ENCODE peak calls at places on chromosomes 16 and 17, in seven cellular contexts. S is A549, G is heart left ventricle, F is esophagus muscularis mucosa, L is stomach, A is H1, Z is HepG2. Y is an unnamed sample.

GRCh38 chr17:68777856-68778694 is 176.9 kb upstream of the FAM20A start:
- DNase-seq in G (no peak), S (no peak), A (no peak), F (no peak), Z (peak), L (peak), Y (no peak)

GRCh38 chr16:56332464-56333079 is 92.8 kb downstream of the AMFR start:
- DNase-seq in L (peak), A (no peak), G (peak), F (no peak), S (peak), Z (peak), Y (no peak)

GRCh38 chr16:2819939-2820835 is 3.1 kb downstream of the PRSS21 start:
- DNase-seq in L (no peak), S (no peak), G (no peak), A (no peak), F (no peak), Z (no peak), Y (no peak)

GRCh38 chr17:44386182-44386525 is 3.3 kb downstream of the ITGA2B start:
- DNase-seq in F (no peak), S (no peak), G (no peak), L (no peak), Z (no peak), A (no peak), Y (no peak)

GRCh38 chr17:43613911-43614310 is 47.8 kb downstream of the MEOX1 start:
- DNase-seq in A (no peak), F (no peak), L (no peak), S (no peak), Z (no peak), G (no peak), Y (no peak)

GRCh38 chr16:56848955-56849689 is 15.9 kb upstream of the SLC12A3 start:
- DNase-seq in L (no peak), S (no peak), A (no peak), G (no peak), Z (peak), F (no peak), Y (no peak)

GRCh38 chr16:61684566-61684965 is 351.7 kb downstream of the CDH8 start:
- DNase-seq in F (no peak), A (no peak), Z (no peak), L (no peak), G (no peak), S (no peak), Y (no peak)

GRCh38 chr17:79495665-79496064 is 115.2 kb downstream of the RBFOX3 start:
- DNase-seq in L (no peak), G (no peak), A (no peak), S (no peak), F (no peak), Z (no peak), Y (no peak)

GRCh38 chr17:69733171-69734014 is 318.9 kb downstream of the MAP2K6 start:
- DNase-seq in F (no peak), G (no peak), S (peak), Z (no peak), L (no peak), A (no peak), Y (no peak)

GRCh38 chr17:70621593-70621992 is 452.3 kb downstream of the KCNJ2 start:
- DNase-seq in A (no peak), Z (no peak), L (no peak), S (no peak), G (no peak), F (no peak), Y (no peak)

GRCh38 chr16:89198417-89199240 is 1.7 kb downstream of the SLC22A31 start:
- DNase-seq in S (no peak), A (no peak), F (no peak), L (no peak), Z (no peak), G (peak), Y (no peak)

GRCh38 chr17:39014044-39014794 is 47.0 kb upstream of the FBXO47 start:
- DNase-seq in G (no peak), L (no peak), Z (peak), A (no peak), F (no peak), S (no peak), Y (no peak)

GRCh38 chr17:65953316-65954147 is 238.4 kb downstream of the CEP112 start:
- DNase-seq in G (no peak), S (no peak), A (no peak), L (no peak), Z (peak), F (no peak), Y (no peak)

GRCh38 chr16:62036101-62036806 is at the start of gene CDH8:
- DNase-seq in A (no peak), Z (no peak), L (no peak), S (no peak), G (peak), F (no peak), Y (no peak)

GRCh38 chr16:20806168-20807050 is at the start of the genes ERI2 and REXO5:
- DNase-seq in S (peak), F (peak), G (peak), A (peak), Z (peak), L (peak), Y (peak)
- TF ChIP-seq POLR2A in S (peak), F (no peak), G (no peak), A (peak), Z (peak), L (no peak), Y (peak)

DNA sequence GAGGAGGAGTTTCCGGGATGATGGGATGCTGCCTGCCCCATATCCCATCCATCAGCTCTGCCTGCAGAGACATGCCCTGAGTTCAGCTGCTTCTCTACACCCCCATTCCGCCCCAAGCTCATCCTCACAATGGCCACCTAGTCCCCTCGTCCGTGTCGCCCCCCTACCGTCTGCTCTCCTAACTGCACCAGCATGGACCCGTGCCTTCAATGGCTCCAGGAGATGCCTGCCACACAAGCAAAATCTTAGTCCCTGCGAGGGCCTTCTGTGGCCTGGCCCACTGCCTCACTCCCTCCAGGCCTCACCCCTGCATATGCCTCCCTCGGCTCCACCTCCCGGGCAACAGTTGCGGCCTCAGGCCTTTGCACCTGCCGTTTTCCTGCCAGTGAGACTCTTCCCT is 1.8 kb upstream of the TELO2 start:
- DNase-seq in L (no peak), F (no peak), G (no peak), Z (peak), A (no peak), S (no peak), Y (no peak)
- TF ChIP-seq POLR2A in L (no peak), F (no peak), G (no peak), Z (no peak), A (no peak), S (no peak), Y (no peak)

GRCh38 chr17:50133028-50133768 is 3.2 kb upstream of the SAMD14 start:
- DNase-seq in L (no peak), A (no peak), F (no peak), Z (peak), S (no peak), G (peak), Y (no peak)
- TF ChIP-seq POLR2A in L (no peak), A (no peak), F (no peak), Z (peak), S (no peak), G (no peak), Y (peak)

DNA sequence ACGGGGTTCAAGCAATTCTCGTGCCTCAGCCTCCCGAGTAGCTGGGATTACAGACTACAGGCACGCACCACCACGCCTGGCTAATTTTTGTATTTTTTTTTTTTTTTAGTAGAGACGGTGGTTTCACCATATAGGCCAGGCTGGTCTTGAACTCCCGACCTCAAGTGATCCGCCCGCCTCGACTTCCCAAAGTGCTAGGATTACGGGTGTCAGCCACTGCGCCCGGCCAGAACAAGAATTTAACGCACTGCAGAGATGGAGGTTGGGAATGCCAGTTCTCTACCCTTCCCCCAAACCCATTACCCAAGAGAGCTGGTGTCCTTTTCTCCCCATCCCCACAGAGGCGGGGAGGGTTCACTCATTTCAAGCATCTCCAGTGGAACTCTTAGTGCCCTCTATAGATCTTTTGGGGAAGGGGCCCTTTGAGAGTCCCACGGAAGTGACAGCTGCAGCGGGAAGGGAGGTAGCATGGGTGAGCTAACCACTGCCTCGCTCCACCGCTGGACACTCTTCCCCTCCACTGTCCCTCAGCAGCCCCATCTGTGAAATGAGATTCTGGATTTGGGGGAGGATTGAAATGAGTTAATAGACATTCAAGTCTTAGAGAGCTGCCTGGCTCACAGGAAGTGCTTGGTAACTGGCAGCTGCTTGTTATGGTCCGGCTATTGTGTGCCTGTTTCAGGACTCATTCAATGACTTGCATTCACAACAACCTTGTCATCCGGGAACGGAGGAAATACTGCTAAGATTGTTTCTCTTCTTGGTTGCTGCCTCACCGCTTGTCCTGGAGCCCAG is 3.5 kb upstream of the UBALD2 start:
- DNase-seq in F (no peak), Z (no peak), A (no peak), S (no peak), L (no peak), G (no peak), Y (no peak)
- TF ChIP-seq POLR2A in F (no peak), Z (no peak), A (no peak), S (no peak), L (no peak), G (no peak), Y (peak)

GRCh38 chr17:37744961-37745800 is at the start of gene HNF1B:
- DNase-seq in S (peak), Z (peak), G (no peak), A (no peak), L (peak), F (no peak), Y (no peak)
- TF ChIP-seq POLR2A in S (peak), Z (peak), G (no peak), A (no peak), L (no peak), F (no peak), Y (peak)

DNA sequence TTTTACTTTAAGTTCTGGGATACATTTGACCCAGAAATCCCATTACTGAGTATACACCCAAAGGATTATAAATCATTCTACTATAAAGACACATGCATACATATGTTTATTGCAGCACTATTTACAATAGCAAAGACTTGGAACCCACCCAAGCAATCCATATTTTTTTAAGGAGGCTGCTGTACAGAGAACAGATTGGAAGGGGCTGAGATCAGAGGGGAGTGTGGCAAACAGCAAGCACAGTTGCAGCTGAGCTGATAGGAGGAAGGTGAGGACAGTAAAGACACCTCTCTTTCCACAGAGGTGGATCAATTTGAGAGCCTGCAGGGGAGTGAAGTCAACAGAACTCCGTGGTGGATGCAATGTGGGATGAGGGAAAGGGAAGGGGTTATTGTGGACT is 10.2 kb upstream of the TMEM238L start:
- DNase-seq in F (no peak), Z (no peak), S (no peak), G (no peak), L (no peak), A (no peak), Y (no peak)
- TF ChIP-seq POLR2A in F (no peak), Z (no peak), S (no peak), G (no peak), L (no peak), A (no peak), Y (no peak)

DNA sequence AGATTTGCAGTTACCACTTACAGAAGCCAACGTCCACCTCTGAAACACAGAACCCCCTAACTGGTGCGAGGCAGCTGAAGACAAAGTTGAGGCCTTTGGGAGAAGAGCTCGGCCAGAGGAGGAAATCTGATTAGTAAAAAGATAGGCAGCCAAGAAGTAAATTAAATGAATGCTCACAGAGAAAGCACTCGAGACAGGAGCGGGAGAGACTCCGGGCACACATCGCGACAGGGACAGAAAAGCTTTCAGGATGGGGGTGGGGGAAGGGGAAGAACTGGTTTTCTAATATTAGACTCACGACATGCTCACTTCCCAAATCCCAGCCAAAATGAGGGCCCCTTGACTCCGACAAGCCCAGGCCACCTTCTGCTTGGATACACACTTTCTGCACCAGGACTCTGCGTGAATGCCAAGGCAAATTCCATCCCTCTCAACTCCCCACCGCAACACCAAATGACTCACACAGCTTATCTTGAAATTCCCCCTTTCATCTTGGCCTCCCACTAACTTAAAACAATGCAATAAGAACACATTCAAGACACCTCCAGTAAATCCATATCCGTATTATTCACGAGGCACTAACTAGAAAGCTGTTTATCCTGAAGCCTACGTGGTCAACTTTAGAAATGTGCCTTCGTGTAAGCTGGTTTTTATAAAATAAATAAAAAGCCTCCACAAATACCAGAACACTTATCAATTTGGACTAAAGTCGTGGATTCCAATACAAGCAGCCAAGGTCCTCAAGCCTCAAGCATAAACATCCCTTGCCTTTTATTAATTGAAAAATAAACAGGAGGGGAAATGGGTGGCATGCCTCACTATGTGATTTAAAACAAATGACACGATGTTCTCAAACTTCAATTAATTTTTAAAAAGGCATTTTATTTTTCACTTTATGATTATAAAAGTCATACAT is 46.1 kb downstream of the NXN start:
- DNase-seq in A (no peak), G (no peak), L (peak), S (peak), Z (peak), F (no peak), Y (no peak)
- TF ChIP-seq POLR2A in A (no peak), G (no peak), L (no peak), S (no peak), Z (no peak), F (no peak), Y (no peak)

DNA sequence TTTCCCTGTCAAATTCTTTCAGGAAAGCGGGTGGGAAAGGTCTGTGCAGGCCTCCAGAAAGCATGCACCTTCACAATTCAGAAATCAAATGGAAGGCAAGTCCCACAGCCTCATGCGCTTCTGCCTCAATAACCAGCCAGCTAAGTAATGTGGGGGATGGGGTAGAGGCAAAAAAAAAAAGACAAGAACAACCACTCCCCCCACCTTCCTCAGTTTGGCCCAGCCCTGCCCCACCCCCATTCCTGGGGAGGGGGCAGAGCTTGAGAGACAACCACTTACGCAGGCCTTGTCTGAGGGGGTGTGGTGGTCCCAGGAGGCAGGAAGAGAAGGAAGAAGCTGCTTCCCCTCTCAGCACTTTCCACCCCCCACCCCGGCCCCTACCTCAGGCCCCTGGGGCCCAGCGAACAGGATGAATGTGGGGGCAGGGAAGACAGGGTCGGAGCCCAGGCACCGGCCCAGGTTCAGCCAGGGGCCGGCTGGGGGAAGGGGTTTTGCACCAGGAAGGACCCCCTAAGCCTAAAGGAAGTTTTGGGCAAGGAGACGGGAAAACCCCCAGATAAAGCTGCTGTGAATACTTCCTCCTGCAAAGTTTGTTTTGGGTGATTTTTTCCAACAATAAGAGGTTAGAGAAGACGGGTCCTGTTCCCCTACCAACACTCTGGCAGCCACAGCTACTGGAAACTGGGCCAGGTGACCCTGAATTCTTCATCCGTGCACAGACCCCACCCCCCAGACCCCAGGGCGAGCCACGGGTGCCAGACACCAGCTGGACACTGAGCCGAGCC is 1.2 kb downstream of the JUP start:
- DNase-seq in L (no peak), A (peak), Z (no peak), G (no peak), F (no peak), S (no peak), Y (no peak)
- TF ChIP-seq POLR2A in L (no peak), A (peak), Z (no peak), G (no peak), F (no peak), S (no peak), Y (no peak)

GRCh38 chr17:7915611-7916382 is at the start of gene RNF227:
- DNase-seq in Z (peak), L (peak), S (peak), G (peak), A (no peak), F (peak), Y (peak)
- TF ChIP-seq POLR2A in Z (no peak), L (no peak), S (peak), G (no peak), A (no peak), F (no peak), Y (peak)